ENCODE peak calls at places on chromosomes 2 and 18, in eight cellular contexts. One of them, this sample, is unnamed.

GRCh38 chr2:20378891-20379519 is 28.4 kb upstream of the PUM2 start:
- DNase-seq in prostate gland: peak
- DNase-seq in endothelial cell of umbilical vein: peak
- DNase-seq in stomach: peak
- DNase-seq in K562: peak
- DNase-seq in transverse colon: peak
- DNase-seq in sigmoid colon: peak
- DNase-seq in breast epithelium: peak
- DNase-seq in this sample: peak

GRCh38 chr2:66121946-66122345 is 313.0 kb upstream of the MEIS1 start:
- DNase-seq in endothelial cell of umbilical vein: no peak
- DNase-seq in transverse colon: no peak
- DNase-seq in sigmoid colon: no peak
- DNase-seq in stomach: no peak
- DNase-seq in breast epithelium: no peak
- DNase-seq in prostate gland: no peak
- DNase-seq in K562: no peak
- DNase-seq in this sample: no peak

GRCh38 chr2:84963692-84964405 is 7.1 kb upstream of the KCMF1 start:
- DNase-seq in transverse colon: no peak
- DNase-seq in endothelial cell of umbilical vein: no peak
- DNase-seq in sigmoid colon: peak
- DNase-seq in stomach: no peak
- DNase-seq in breast epithelium: no peak
- DNase-seq in prostate gland: no peak
- DNase-seq in K562: no peak
- DNase-seq in this sample: peak

GRCh38 chr2:37585295-37585908 is 86.0 kb downstream of the CDC42EP3 start:
- DNase-seq in sigmoid colon: no peak
- DNase-seq in transverse colon: peak
- DNase-seq in stomach: peak
- DNase-seq in endothelial cell of umbilical vein: peak
- DNase-seq in breast epithelium: no peak
- DNase-seq in K562: no peak
- DNase-seq in prostate gland: peak
- DNase-seq in this sample: no peak

GRCh38 chr2:887639-888038 is 63.0 kb upstream of the SNTG2 start:
- DNase-seq in transverse colon: no peak
- DNase-seq in endothelial cell of umbilical vein: no peak
- DNase-seq in sigmoid colon: no peak
- DNase-seq in stomach: no peak
- DNase-seq in prostate gland: no peak
- DNase-seq in K562: no peak
- DNase-seq in breast epithelium: no peak
- DNase-seq in this sample: no peak

GRCh38 chr18:75161629-75162028 is 47.3 kb downstream of the PTGR3 start:
- DNase-seq in stomach: peak
- DNase-seq in sigmoid colon: no peak
- DNase-seq in breast epithelium: no peak
- DNase-seq in endothelial cell of umbilical vein: peak
- DNase-seq in transverse colon: peak
- DNase-seq in K562: no peak
- DNase-seq in prostate gland: no peak
- DNase-seq in this sample: peak

GRCh38 chr2:189287982-189288494 is 108.5 kb upstream of the COL5A2 start:
- DNase-seq in stomach: no peak
- DNase-seq in endothelial cell of umbilical vein: peak
- DNase-seq in K562: no peak
- DNase-seq in prostate gland: no peak
- DNase-seq in transverse colon: no peak
- DNase-seq in breast epithelium: no peak
- DNase-seq in sigmoid colon: no peak
- DNase-seq in this sample: no peak

GRCh38 chr18:820591-821170 is 8.6 kb upstream of the YES1 start:
- DNase-seq in K562: no peak
- DNase-seq in prostate gland: no peak
- DNase-seq in endothelial cell of umbilical vein: no peak
- DNase-seq in transverse colon: no peak
- DNase-seq in stomach: no peak
- DNase-seq in breast epithelium: no peak
- DNase-seq in sigmoid colon: no peak
- DNase-seq in this sample: no peak

GRCh38 chr2:172606285-172606684 is 50.4 kb downstream of the PDK1 start:
- DNase-seq in K562: no peak
- DNase-seq in prostate gland: no peak
- DNase-seq in endothelial cell of umbilical vein: no peak
- DNase-seq in sigmoid colon: no peak
- DNase-seq in transverse colon: no peak
- DNase-seq in breast epithelium: no peak
- DNase-seq in stomach: no peak
- DNase-seq in this sample: no peak

GRCh38 chr18:39843546-39843945 is 2111.5 kb upstream of the PIK3C3 start:
- DNase-seq in sigmoid colon: no peak
- DNase-seq in endothelial cell of umbilical vein: no peak
- DNase-seq in breast epithelium: no peak
- DNase-seq in prostate gland: no peak
- DNase-seq in K562: no peak
- DNase-seq in stomach: no peak
- DNase-seq in transverse colon: no peak
- DNase-seq in this sample: no peak

GRCh38 chr2:25380586-25381360 is 39.0 kb upstream of the DNMT3A start:
- DNase-seq in stomach: peak
- DNase-seq in K562: no peak
- DNase-seq in transverse colon: peak
- DNase-seq in breast epithelium: peak
- DNase-seq in prostate gland: no peak
- DNase-seq in endothelial cell of umbilical vein: no peak
- DNase-seq in sigmoid colon: no peak
- DNase-seq in this sample: no peak

GRCh38 chr18:32371384-32371783 is 99.3 kb downstream of the GAREM1 start:
- DNase-seq in prostate gland: no peak
- DNase-seq in sigmoid colon: no peak
- DNase-seq in breast epithelium: no peak
- DNase-seq in endothelial cell of umbilical vein: no peak
- DNase-seq in stomach: no peak
- DNase-seq in transverse colon: no peak
- DNase-seq in K562: no peak
- DNase-seq in this sample: no peak

GRCh38 chr18:32372047-32372380 is 98.7 kb downstream of the GAREM1 start:
- DNase-seq in stomach: no peak
- DNase-seq in K562: no peak
- DNase-seq in prostate gland: no peak
- DNase-seq in breast epithelium: no peak
- DNase-seq in transverse colon: no peak
- DNase-seq in sigmoid colon: no peak
- DNase-seq in endothelial cell of umbilical vein: no peak
- DNase-seq in this sample: no peak

GRCh38 chr18:32373505-32373904 is 97.2 kb downstream of the GAREM1 start:
- DNase-seq in stomach: no peak
- DNase-seq in K562: no peak
- DNase-seq in sigmoid colon: no peak
- DNase-seq in breast epithelium: no peak
- DNase-seq in prostate gland: no peak
- DNase-seq in transverse colon: no peak
- DNase-seq in endothelial cell of umbilical vein: no peak
- DNase-seq in this sample: no peak

GRCh38 chr18:32373995-32374394 is 96.7 kb downstream of the GAREM1 start:
- DNase-seq in stomach: no peak
- DNase-seq in K562: no peak
- DNase-seq in breast epithelium: no peak
- DNase-seq in endothelial cell of umbilical vein: peak
- DNase-seq in sigmoid colon: no peak
- DNase-seq in transverse colon: peak
- DNase-seq in prostate gland: no peak
- DNase-seq in this sample: no peak

DNA sequence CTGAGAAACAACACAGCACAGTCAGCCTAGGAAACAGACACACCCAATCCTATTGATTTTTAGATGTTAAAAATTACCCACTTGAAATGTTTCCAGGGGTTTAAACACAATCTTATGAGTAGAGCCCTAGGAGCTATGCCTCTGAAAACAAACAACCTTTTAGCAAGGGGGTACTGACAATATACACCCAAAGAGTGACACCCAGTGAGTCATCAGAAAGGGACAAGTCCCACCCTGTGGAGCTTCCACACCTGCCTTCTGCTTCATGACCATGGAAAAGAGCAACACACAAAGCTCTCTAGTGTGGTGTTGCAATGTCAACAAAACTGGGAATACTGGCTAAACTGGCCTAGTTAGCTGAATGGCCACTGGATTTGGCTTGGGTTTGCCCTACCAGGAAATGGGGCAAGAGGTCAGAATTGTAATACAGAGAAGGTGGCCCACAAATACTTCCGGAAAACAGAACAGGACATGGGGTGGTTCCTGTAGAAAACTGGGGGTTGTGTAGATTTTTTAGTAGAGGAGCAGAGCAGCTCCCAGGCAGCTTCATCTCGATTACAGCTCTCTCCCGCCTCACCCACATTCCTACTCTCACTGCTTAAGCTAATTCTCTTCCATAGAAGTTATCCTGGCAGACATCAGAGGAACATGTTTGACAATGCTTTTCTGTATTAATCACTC is 98.2 kb downstream of the GAREM1 start:
- DNase-seq in sigmoid colon: no peak
- DNase-seq in K562: no peak
- DNase-seq in prostate gland: peak
- DNase-seq in breast epithelium: peak
- DNase-seq in stomach: peak
- DNase-seq in endothelial cell of umbilical vein: no peak
- DNase-seq in transverse colon: peak
- DNase-seq in this sample: peak
- TF ChIP-seq POLR2A in sigmoid colon: no peak
- TF ChIP-seq POLR2A in K562: no peak
- TF ChIP-seq POLR2A in prostate gland: no peak
- TF ChIP-seq POLR2A in breast epithelium: no peak
- TF ChIP-seq POLR2A in stomach: no peak
- TF ChIP-seq POLR2A in endothelial cell of umbilical vein: no peak
- TF ChIP-seq POLR2A in transverse colon: no peak
- TF ChIP-seq POLR2A in this sample: peak

DNA sequence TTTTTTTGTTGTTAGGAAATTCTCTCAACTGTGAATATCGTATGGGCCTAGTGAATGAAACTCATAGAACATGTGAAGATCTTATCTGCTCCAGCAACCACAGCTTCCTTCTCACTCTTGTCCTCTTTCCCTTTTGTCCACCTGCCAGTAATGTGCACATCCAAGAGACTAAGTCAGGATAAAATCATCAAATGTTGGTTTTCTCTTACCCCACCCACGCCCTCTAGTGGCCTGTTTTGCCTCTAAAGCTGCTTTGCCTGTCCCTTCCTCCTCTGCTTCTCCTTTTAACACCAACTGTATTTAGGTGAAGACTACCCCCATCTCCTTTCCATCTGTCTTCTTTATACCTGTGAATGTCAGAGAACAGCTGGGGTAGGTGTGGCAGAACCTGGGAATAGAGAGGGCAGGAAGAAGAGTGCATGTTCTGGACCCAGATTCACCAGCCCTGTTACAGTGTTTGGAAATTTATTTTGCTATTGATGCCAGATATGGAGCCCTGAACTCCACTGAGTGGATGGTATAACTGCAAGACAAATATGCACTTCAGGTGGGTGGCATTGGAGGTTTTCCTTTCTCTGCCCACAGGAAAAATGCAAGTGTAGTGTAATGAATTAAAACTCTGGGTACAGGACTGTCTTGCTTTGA is 8.4 kb upstream of the MGAT5 start:
- DNase-seq in sigmoid colon: peak
- DNase-seq in stomach: peak
- DNase-seq in K562: peak
- DNase-seq in transverse colon: peak
- DNase-seq in breast epithelium: peak
- DNase-seq in endothelial cell of umbilical vein: peak
- DNase-seq in prostate gland: peak
- DNase-seq in this sample: peak
- TF ChIP-seq CTCF in sigmoid colon: peak
- TF ChIP-seq CTCF in stomach: no peak
- TF ChIP-seq CTCF in K562: peak
- TF ChIP-seq CTCF in transverse colon: peak
- TF ChIP-seq CTCF in breast epithelium: peak
- TF ChIP-seq CTCF in endothelial cell of umbilical vein: peak
- TF ChIP-seq CTCF in prostate gland: peak
- TF ChIP-seq CTCF in this sample: peak

DNA sequence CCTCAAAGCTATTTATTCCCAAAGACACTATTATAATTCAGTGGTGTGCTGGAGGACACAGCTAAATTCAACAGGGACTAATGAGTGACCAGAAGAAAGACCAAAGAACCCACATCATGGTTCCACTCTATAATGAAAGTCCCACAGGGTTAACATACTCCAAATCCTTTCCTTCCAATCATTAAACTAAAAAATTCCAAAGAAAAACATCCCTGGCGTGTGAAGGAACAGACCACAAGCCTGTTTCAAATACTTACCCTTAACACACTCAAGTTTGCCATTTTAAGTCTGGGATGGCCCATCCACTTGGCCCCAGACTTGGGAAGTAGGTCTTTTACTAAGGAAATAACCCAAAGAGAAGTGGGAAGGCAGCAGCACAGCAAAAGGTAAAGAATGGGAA is 150.1 kb upstream of the CCDC150 start:
- DNase-seq in sigmoid colon: no peak
- DNase-seq in K562: no peak
- DNase-seq in stomach: no peak
- DNase-seq in endothelial cell of umbilical vein: no peak
- DNase-seq in breast epithelium: no peak
- DNase-seq in prostate gland: no peak
- DNase-seq in transverse colon: no peak
- DNase-seq in this sample: no peak
- TF ChIP-seq POLR2AphosphoS5 in sigmoid colon: no peak
- TF ChIP-seq POLR2AphosphoS5 in K562: no peak
- TF ChIP-seq POLR2AphosphoS5 in stomach: no peak
- TF ChIP-seq POLR2AphosphoS5 in endothelial cell of umbilical vein: no peak
- TF ChIP-seq POLR2AphosphoS5 in breast epithelium: no peak
- TF ChIP-seq POLR2AphosphoS5 in prostate gland: no peak
- TF ChIP-seq POLR2AphosphoS5 in transverse colon: no peak
- TF ChIP-seq POLR2AphosphoS5 in this sample: no peak

DNA sequence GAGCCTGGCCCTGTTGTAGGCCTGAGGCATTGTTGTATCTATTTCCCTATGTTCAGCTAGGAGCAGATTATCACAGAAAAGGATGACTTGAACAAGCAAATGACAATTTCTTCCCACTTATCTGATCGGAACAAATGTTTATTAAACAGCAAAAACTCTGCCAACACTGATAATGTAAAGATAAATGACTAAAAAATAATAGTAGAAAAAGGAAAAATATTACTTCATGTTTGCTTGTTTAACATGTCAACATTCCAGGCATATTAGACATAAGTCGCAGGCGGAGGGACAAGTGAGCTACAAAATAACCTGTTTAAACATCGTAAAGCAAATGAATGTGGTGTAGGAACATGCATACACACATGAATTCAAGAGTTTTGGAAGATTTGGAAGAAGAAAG is 257.9 kb downstream of the TMX3 start:
- DNase-seq in transverse colon: no peak
- DNase-seq in K562: no peak
- DNase-seq in endothelial cell of umbilical vein: peak
- DNase-seq in breast epithelium: no peak
- DNase-seq in stomach: no peak
- DNase-seq in prostate gland: no peak
- DNase-seq in sigmoid colon: no peak
- DNase-seq in this sample: no peak
- TF ChIP-seq POLR2A in transverse colon: no peak
- TF ChIP-seq POLR2A in K562: no peak
- TF ChIP-seq POLR2A in endothelial cell of umbilical vein: no peak
- TF ChIP-seq POLR2A in breast epithelium: no peak
- TF ChIP-seq POLR2A in stomach: no peak
- TF ChIP-seq POLR2A in prostate gland: no peak
- TF ChIP-seq POLR2A in sigmoid colon: no peak
- TF ChIP-seq POLR2A in this sample: no peak

This sample was measured in upper lobe of left lung.